ENCODE peak calls at places on chromosomes 12 and 14, in ten cellular contexts. D is HepG2, H is tibial nerve, F is ovary, M is thyroid gland, K is IMR-90, E is Peyer's patch, J is H54, Q is suprapubic skin, L is HCT116. G is an unnamed sample.

GRCh38 chr12:123502163-123502562 is 31.4 kb downstream of the RILPL1 start:
- DNase-seq in D (no peak), H (no peak), F (no peak), M (no peak), K (no peak), E (no peak), J (no peak), Q (no peak), L (no peak), G (no peak)

GRCh38 chr12:44287545-44287944 is 451.7 kb downstream of the TMEM117 start:
- DNase-seq in D (no peak), H (no peak), F (no peak), M (no peak), K (peak; percentile 43), E (no peak), J (no peak), Q (no peak), L (no peak), G (no peak)

GRCh38 chr14:103545219-103545914 is 16.4 kb downstream of the TRMT61A start:
- DNase-seq in D (no peak), H (no peak), F (peak; percentile 18), M (no peak), K (no peak), E (no peak), J (no peak), Q (peak; percentile 69), L (no peak), G (no peak)

GRCh38 chr12:93361159-93361919 is 16.4 kb upstream of the NUDT4 start:
- DNase-seq in D (no peak), H (no peak), F (no peak), M (peak; percentile 75), K (peak; percentile 39), E (no peak), J (no peak), Q (no peak), L (no peak), G (peak; percentile 66)

GRCh38 chr12:95721320-95721719 is 69.2 kb downstream of the NTN4 start:
- DNase-seq in D (no peak), H (no peak), F (no peak), M (no peak), K (peak; percentile 33), E (no peak), J (no peak), Q (no peak), L (no peak), G (no peak)

GRCh38 chr12:81259360-81259759 is 181.5 kb downstream of the ACSS3 start:
- DNase-seq in D (no peak), H (no peak), F (no peak), M (no peak), K (no peak), E (no peak), J (no peak), Q (no peak), L (no peak), G (no peak)

GRCh38 chr12:96434107-96434506 is 33.9 kb upstream of the CDK17 start:
- DNase-seq in D (no peak), H (no peak), F (no peak), M (no peak), K (peak; percentile 100), E (peak; percentile 87), J (no peak), Q (no peak), L (no peak), G (no peak)

GRCh38 chr12:92561543-92561899 is 141.3 kb upstream of the PLEKHG7 start:
- DNase-seq in D (no peak), H (peak; percentile 28), F (peak; percentile 27), M (peak; percentile 71), K (peak; percentile 91), E (no peak), J (no peak), Q (no peak), L (no peak), G (peak; percentile 28)

GRCh38 chr12:12716151-12716844 is 870 bp upstream of the CDKN1B start:
- DNase-seq in D (peak; percentile 63), H (no peak), F (no peak), M (peak; percentile 42), K (peak; percentile 31), E (peak; percentile 66), J (no peak), Q (no peak), L (no peak), G (peak; percentile 81)

GRCh38 chr14:50520947-50521815 is 11.2 kb downstream of the MAP4K5 start:
- DNase-seq in D (no peak), H (no peak), F (no peak), M (no peak), K (peak; percentile 95), E (peak; percentile 62), J (no peak), Q (no peak), L (peak; percentile 45), G (peak; percentile 6)

GRCh38 chr14:54653764-54654469 is 87.0 kb downstream of the SAMD4A start:
- DNase-seq in D (peak; percentile 85), H (peak; percentile 40), F (no peak), M (peak; percentile 25), K (peak; percentile 88), E (no peak), J (peak; percentile 51), Q (peak; percentile 74), L (no peak), G (no peak)

GRCh38 chr12:62933220-62933870 is 1.6 kb downstream of the PPM1H start:
- DNase-seq in D (peak; percentile 52), H (no peak), F (peak; percentile 46), M (peak; percentile 41), K (no peak), E (no peak), J (no peak), Q (no peak), L (no peak), G (peak; percentile 75)

GRCh38 chr12:114692558-114693531 is 8.9 kb upstream of the TBX3 start:
- DNase-seq in D (no peak), H (no peak), F (peak; percentile 42), M (peak; percentile 83), K (no peak), E (no peak), J (no peak), Q (no peak), L (no peak), G (no peak)

GRCh38 chr14:52949711-52950409 is 990 bp downstream of the FERMT2 start:
- DNase-seq in D (peak; percentile 44), H (peak; percentile 31), F (no peak), M (peak; percentile 66), K (peak; percentile 46), E (no peak), J (peak; percentile 38), Q (no peak), L (no peak), G (no peak)
- TF ChIP-seq POLR2A in D (no peak), H (peak; percentile 15), F (peak; percentile 52), M (peak; percentile 54), K (no peak), E (no peak), J (no peak), Q (no peak), L (no peak), G (no peak)

DNA sequence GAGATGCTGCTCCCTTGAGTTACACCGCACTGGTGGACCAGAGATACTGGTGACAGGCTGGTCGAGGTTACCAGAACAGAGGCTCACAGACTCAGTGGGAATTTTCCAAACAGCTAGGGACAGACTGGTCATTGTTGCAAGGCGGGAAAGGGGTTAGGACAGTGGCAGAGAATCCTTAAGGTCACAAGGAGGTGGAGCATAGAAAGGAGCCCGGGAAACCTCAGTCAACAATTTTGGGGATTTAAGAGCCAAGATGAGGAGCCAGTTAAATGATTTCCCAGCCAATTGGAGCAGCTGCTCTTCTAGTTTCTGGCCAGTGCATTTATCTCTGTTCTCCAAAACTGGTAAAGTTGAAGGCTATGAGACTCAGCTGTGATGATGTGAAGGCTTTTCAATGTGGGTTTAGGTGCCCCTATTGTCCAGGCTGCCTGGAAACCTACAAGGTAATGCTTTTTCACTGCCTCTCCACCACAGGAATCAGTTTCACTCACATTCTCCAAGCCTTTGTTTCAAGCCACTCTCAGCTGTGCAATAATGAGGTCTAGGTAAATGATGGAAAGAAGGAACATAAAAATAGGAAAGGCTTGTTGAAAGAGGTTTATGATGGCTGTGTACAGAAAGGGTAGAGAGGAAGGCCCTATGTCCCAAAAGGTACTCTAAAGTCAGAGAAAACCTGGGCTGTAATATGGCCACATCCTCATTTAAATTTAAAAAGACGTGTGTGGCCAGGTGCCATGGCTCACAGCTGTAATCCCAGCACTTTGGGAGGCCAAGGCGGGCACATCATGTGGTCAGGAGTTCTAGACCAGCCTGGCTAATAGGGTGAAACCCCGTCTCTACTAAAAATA is 7.0 kb upstream of the TNS2 start:
- DNase-seq in D (peak; percentile 43), H (no peak), F (no peak), M (no peak), K (no peak), E (no peak), J (no peak), Q (no peak), L (no peak), G (no peak)
- TF ChIP-seq POLR2A in D (no peak), H (no peak), F (no peak), M (no peak), K (no peak), E (no peak), J (no peak), Q (no peak), L (no peak), G (no peak)

GRCh38 chr14:77027538-77028383 is 747 bp downstream of the IRF2BPL start:
- DNase-seq in D (no peak), H (no peak), F (peak; percentile 87), M (peak; percentile 83), K (peak; percentile 81), E (peak; percentile 87), J (no peak), Q (peak; percentile 85), L (no peak), G (peak; percentile 83)

GRCh38 chr14:77025744-77026165 is 2.8 kb downstream of the IRF2BPL start:
- DNase-seq in D (no peak), H (no peak), F (no peak), M (peak; percentile 26), K (no peak), E (no peak), J (no peak), Q (no peak), L (no peak), G (no peak)

GRCh38 chr14:77026166-77026929 is 2.2 kb downstream of the IRF2BPL start:
- DNase-seq in D (no peak), H (no peak), F (peak; percentile 40), M (peak; percentile 58), K (peak; percentile 51), E (peak; percentile 63), J (no peak), Q (no peak), L (no peak), G (no peak)

GRCh38 chr14:77026930-77027537 is 1.5 kb downstream of the IRF2BPL start:
- DNase-seq in D (no peak), H (no peak), F (peak; percentile 33), M (peak; percentile 45), K (peak; percentile 54), E (peak; percentile 76), J (no peak), Q (no peak), L (no peak), G (peak; percentile 84)

GRCh38 chr14:77028384-77029246 is at the start of gene IRF2BPL:
- DNase-seq in D (peak; percentile 94), H (peak; percentile 98), F (peak; percentile 100), M (peak; percentile 98), K (peak; percentile 99), E (peak; percentile 99), J (peak; percentile 89), Q (peak; percentile 99), L (peak; percentile 91), G (peak; percentile 96)
- TF ChIP-seq POLR2A in D (peak; percentile 87), H (peak; percentile 92), F (peak; percentile 96), M (peak; percentile 93), K (peak; percentile 80), E (peak; percentile 92), J (peak; percentile 90), Q (peak; percentile 29), L (peak; percentile 92), G (peak; percentile 97)

DNA sequence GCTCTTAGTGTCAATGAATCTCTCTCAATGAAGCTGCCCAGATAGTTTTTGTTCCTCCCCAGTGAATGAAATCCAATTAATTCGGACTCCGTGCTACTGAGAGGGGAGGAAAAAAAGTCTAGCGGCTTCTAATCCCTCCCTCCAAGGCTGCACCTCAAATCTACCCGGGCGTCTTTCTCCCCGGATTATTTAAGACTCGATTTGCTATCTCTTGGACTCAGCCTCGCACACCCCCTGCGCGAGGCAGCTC is 134 bp downstream of the DUSP6 start:
- DNase-seq in D (no peak), H (no peak), F (no peak), M (no peak), K (no peak), E (no peak), J (no peak), Q (no peak), L (no peak), G (no peak)
- TF ChIP-seq POLR2A in D (no peak), H (no peak), F (no peak), M (peak; percentile 48), K (peak; percentile 98), E (peak; percentile 96), J (peak; percentile 72), Q (peak; percentile 84), L (peak; percentile 98), G (no peak)

G was measured in erythroblast.